ENCODE peak calls at places on chromosomes 16 and 17, in five cellular contexts. Y is mammary epithelial cell, K is MM.1S, I is AG04450, A is heart left ventricle. Q is an unnamed sample.

GRCh38 chr17:7307686-7308624 is 527 bp downstream of the EIF5A start:
- DNase-seq in Y (peak), A (peak), I (no peak), K (peak), Q (peak)

GRCh38 chr17:19766421-19767270 is 18.5 kb upstream of the ALDH3A1 start:
- DNase-seq in A (peak), Y (peak), I (no peak), K (peak), Q (peak)

GRCh38 chr17:76474238-76474637 is 6.8 kb downstream of the AANAT start:
- DNase-seq in Y (no peak), I (no peak), A (no peak), K (no peak), Q (no peak)

GRCh38 chr17:57523926-57524634 is 221.0 kb downstream of the CCDC182 start:
- DNase-seq in Y (peak), I (peak), K (no peak), A (peak), Q (peak)

GRCh38 chr17:78535285-78536197 is 41.7 kb downstream of the DNAH17 start:
- DNase-seq in Y (peak), I (no peak), K (no peak), A (no peak), Q (no peak)

GRCh38 chr17:35011671-35012216 is 31.4 kb downstream of the LIG3 start:
- DNase-seq in Y (no peak), I (no peak), A (no peak), K (no peak), Q (no peak)

GRCh38 chr17:7351665-7352558 is at the start of gene KCTD11:
- DNase-seq in K (peak), Y (peak), I (peak), A (peak), Q (peak)

GRCh38 chr16:22031483-22032083 is 23.7 kb downstream of the MOSMO start:
- DNase-seq in A (no peak), K (no peak), I (no peak), Y (no peak), Q (no peak)

GRCh38 chr17:82200743-82201497 is 11.7 kb downstream of the CCDC57 start:
- DNase-seq in A (no peak), K (no peak), Y (no peak), I (no peak), Q (no peak)

GRCh38 chr17:50148226-50149098 is 2.0 kb downstream of the PPP1R9B start:
- DNase-seq in Y (peak), A (peak), I (no peak), K (peak), Q (peak)

GRCh38 chr17:76612977-76613851 is 27.6 kb upstream of the ST6GALNAC2 start:
- DNase-seq in I (no peak), K (no peak), A (no peak), Y (peak), Q (no peak)

GRCh38 chr16:81708459-81709368 is 70.4 kb upstream of the PLCG2 start:
- DNase-seq in I (no peak), Y (no peak), K (no peak), A (no peak), Q (peak)

GRCh38 chr16:76277099-76278030 is at the start of gene CNTNAP4:
- DNase-seq in K (no peak), I (no peak), Y (no peak), A (no peak), Q (no peak)

GRCh38 chr16:77896357-77896972 is 108.1 kb downstream of the VAT1L start:
- DNase-seq in A (no peak), K (no peak), I (no peak), Y (no peak), Q (no peak)

GRCh38 chr17:48603959-48604769 is 622 bp downstream of the HOXB6 start:
- DNase-seq in I (no peak), Y (no peak), A (no peak), K (no peak), Q (no peak)

GRCh38 chr16:31143036-31143888 is 6.6 kb downstream of the PRSS36 start:
- DNase-seq in Y (no peak), I (no peak), A (peak), K (no peak), Q (no peak)

GRCh38 chr16:57486858-57487834 is 853 bp upstream of the DOK4 start:
- DNase-seq in Y (no peak), I (no peak), A (no peak), K (no peak), Q (no peak)

GRCh38 chr16:15949210-15950166 is at the start of gene ABCC1:
- DNase-seq in Y (peak), K (peak), A (peak), I (no peak), Q (peak)

GRCh38 chr16:12661656-12662172 is 142.0 kb downstream of the CPPED1 start:
- DNase-seq in Y (peak), A (no peak), K (peak), I (no peak), Q (no peak)

GRCh38 chr17:34758747-34759146 is 179.4 kb downstream of the TMEM132E start:
- DNase-seq in A (no peak), I (no peak), K (no peak), Y (no peak), Q (no peak)

GRCh38 chr16:35391328-35391727 is 1931.9 kb downstream of the TP53TG3F start:
- DNase-seq in Y (peak), K (peak), I (no peak), A (peak), Q (peak)

GRCh38 chr17:76695059-76695892 is 15.5 kb downstream of the MXRA7 start:
- DNase-seq in I (no peak), K (peak), A (no peak), Y (peak), Q (no peak)

GRCh38 chr17:64565563-64565962 is 58.8 kb downstream of the CEP95 start:
- DNase-seq in I (no peak), A (no peak), Y (no peak), K (no peak), Q (no peak)

GRCh38 chr17:44772308-44773024 is 13.7 kb downstream of the ADAM11 start:
- DNase-seq in K (no peak), I (no peak), Y (no peak), A (no peak), Q (no peak)

GRCh38 chr17:72116692-72117469 is 3.9 kb upstream of the SOX9 start:
- DNase-seq in K (no peak), I (no peak), Y (peak), A (no peak), Q (no peak)

GRCh38 chr17:6257339-6257738 is 177.6 kb downstream of the AIPL1 start:
- DNase-seq in K (no peak), Y (no peak), I (no peak), A (no peak), Q (no peak)

GRCh38 chr17:78268191-78268874 is 36.9 kb downstream of the TMEM235 start:
- DNase-seq in A (no peak), Y (no peak), I (no peak), K (no peak), Q (no peak)

GRCh38 chr17:2057714-2058520 is 3.0 kb downstream of the HIC1 start:
- DNase-seq in Y (no peak), A (no peak), K (no peak), I (no peak), Q (no peak)

GRCh38 chr17:2054740-2055493 is at the start of gene HIC1:
- DNase-seq in A (peak), Y (peak), I (no peak), K (peak), Q (peak)

GRCh38 chr17:2055494-2056220 is 754 bp downstream of the HIC1 start:
- DNase-seq in A (peak), I (no peak), K (no peak), Y (no peak), Q (no peak)

GRCh38 chr17:2057130-2057713 is 2.3 kb downstream of the HIC1 start:
- DNase-seq in A (no peak), Y (no peak), I (no peak), K (no peak), Q (no peak)

DNA sequence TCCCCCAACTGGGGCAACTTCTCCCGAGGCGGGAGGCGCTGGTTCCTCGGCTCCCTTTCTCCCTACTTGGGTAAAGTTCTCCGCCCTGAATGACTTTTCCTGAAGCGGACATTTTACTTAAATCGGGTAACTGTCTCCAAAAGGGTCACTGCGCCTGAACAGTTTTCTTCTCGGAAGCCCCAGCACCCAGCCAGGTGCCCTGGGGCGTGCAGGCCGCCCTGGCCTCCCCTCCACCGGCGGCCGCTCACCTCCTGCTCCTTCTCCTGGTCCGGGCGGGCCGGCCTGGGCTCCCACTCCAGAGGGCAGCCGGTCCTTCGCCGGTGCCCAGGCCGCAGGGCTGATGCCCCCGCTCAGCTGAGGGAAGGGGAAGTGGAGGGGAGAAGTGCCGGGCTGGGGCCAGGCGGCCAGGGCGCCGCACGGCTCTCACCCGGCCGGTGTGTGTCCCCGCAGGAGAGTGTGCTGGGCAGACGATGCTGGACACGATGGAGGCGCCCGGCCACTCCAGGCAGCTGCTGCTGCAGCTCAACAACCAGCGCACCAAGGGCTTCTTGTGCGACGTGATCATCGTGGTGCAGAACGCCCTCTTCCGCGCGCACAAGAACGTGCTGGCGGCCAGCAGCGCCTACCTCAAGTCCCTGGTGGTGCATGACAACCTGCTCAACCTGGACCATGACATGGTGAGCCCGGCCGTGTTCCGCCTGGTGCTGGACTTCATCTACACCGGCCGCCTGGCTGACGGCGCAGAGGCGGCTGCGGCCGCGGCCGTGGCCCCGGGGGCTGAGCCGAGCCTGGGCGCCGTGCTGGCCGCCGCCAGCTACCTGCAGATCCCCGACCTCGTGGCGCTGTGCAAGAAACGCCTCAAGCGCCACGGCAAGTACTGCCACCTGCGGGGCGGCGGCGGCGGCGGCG is 1.6 kb downstream of the HIC1 start:
- DNase-seq in A (no peak), K (no peak), Y (no peak), I (no peak), Q (no peak)
- H3K4me3 ChIP-seq in A (peak), K (no peak), Y (no peak), I (peak), Q (peak)

DNA sequence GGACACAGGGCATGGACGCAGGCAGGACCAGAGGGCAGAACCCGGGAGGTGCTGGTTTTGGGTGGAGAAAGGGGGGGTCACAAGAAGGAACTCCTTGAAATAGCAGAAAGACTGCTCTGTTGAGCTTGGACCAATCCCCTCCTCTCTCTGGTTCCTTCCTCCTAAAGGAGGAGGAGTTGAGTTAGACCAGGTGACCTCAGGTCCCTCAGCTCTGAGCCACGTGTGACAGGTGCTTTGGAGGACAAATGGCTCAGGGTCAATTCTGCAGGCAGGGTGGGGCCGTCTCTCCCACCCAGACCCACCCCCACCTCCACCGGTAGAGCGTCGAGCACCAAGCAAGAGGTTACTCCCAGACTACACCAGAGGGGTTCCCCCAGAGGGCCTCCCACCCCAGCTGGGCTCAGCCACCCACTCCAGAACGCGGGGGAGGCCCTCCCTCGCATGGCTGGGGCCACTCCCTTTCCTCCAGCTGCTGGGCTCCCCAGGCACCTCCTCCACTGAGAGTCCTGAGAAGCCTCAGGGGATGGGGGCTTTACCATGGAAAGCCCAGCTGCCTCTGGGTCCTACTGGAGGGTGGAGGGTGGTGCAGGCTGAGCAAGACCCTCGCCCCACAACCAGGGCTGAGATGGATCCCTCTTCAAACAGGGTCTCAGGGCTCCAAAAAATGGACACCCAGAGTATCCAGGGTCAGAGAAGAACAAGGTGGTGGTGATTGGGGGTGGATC is 7.7 kb downstream of the MYO1C start:
- DNase-seq in K (peak), I (no peak), Y (peak), A (peak), Q (peak)
- TF ChIP-seq CTCF in K (no peak), I (peak), Y (no peak), A (no peak), Q (no peak)

GRCh38 chr16:85458952-85459351 is 154.2 kb upstream of the GSE1 start:
- DNase-seq in A (no peak), K (no peak), Y (no peak), I (no peak), Q (no peak)
- H3K27ac ChIP-seq in A (no peak), K (no peak), Y (no peak), I (no peak), Q (peak)

GRCh38 chr16:2473425-2473926 is 1.5 kb upstream of the TBC1D24 start:
- DNase-seq in A (no peak), I (no peak), Y (no peak), K (no peak), Q (no peak)
- H3K4me3 ChIP-seq in A (no peak), I (peak), Y (peak), K (no peak), Q (peak)

GRCh38 chr17:11874756-11875155 is 122.5 kb downstream of the ZNF18 start:
- DNase-seq in Y (no peak), A (no peak), I (no peak), K (no peak), Q (no peak)

GRCh38 chr17:11885051-11885450 is 112.2 kb downstream of the ZNF18 start:
- DNase-seq in Y (no peak), K (no peak), A (no peak), I (no peak), Q (no peak)

GRCh38 chr17:11882716-11883115 is 114.6 kb downstream of the ZNF18 start:
- DNase-seq in K (no peak), A (no peak), I (no peak), Y (no peak), Q (no peak)

DNA sequence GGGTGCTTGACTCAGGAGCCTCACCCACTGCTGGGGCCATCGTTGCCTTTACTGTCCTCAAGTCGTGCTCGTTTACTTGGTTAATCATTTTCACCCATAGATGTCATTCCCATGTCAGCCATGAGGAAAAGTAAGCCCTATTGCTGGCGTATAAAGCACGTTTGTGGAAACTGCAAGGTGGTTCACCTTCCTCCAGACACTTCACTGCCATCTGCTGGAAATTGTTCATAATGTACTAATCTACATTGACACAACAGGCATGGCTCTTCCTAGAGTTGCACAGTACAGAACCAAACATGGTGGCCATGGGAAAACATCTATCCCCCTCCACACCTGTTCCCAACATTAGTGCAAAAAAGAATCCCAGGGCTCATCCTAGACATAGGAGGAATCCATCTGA is 116.6 kb downstream of the ZNF18 start:
- DNase-seq in A (no peak), I (no peak), K (peak), Y (peak), Q (no peak)
- TF ChIP-seq CTCF in A (peak), I (no peak), K (peak), Y (no peak), Q (peak)

DNA sequence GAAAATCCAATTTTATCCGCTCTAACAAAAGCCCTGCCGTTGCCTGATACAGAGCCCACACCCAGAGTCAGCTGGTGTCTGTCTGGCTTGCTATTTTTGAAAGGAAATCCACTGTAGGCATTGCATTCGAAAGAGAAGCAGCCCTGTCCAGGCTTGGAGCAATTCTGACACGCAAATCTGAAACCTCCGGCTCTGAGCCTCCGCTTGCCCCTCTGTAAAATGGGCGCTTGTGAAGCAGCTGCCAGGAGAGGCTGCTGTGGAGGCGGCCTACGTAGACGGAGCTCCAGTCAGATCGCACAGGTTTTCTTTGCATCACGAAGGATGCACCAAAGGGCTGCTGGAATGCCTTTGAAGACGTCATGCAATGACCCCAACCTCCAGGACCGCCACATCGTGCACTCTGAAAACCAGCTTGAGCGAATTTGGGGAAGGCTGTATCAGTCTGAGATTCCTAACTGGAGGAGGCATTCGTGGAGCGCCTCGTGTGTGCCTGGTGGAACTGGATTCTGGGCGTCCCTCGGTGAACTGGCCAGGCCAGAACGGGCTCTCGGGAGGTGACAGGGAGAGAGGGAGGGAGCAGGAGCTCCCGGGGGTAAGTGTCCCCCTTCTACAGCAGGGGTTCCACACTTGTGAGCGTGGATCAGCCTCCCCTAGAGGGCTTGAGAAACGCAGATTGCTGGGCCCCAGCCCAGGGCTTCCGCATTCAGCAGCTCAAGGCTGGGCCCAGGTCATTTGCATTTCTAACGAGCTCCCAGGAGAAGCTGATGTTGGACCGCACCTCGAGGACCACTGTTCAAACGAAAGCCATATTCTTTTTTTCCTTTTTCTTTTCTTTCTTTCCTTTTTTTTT is 215.5 kb downstream of the MRTFB start:
- DNase-seq in I (no peak), K (no peak), Y (no peak), A (no peak), Q (no peak)
- H3K27ac ChIP-seq in I (peak), K (peak), Y (no peak), A (peak), Q (peak)